ENCODE peak calls at places on chromosomes 1 and 21, in seven cellular contexts. One of them, this sample, is unnamed.

GRCh38 chr1:185720633-185721272 is 13.4 kb upstream of the HMCN1 start:
- DNase-seq in SK-N-SH: no peak
- DNase-seq in H1: no peak
- DNase-seq in HCT116: peak; percentile 35
- DNase-seq in HepG2: peak; percentile 17
- DNase-seq in GM12878: no peak
- DNase-seq in K562: peak; percentile 33
- DNase-seq in this sample: no peak

GRCh38 chr1:10626011-10626731 is 151.4 kb downstream of the PEX14 start:
- DNase-seq in SK-N-SH: peak; percentile 82
- DNase-seq in H1: no peak
- DNase-seq in HCT116: no peak
- DNase-seq in HepG2: no peak
- DNase-seq in GM12878: no peak
- DNase-seq in K562: no peak
- DNase-seq in this sample: no peak

GRCh38 chr21:38930838-38931237 is 125.1 kb downstream of the ETS2 start:
- DNase-seq in SK-N-SH: no peak
- DNase-seq in H1: no peak
- DNase-seq in HCT116: no peak
- DNase-seq in HepG2: no peak
- DNase-seq in GM12878: no peak
- DNase-seq in K562: no peak
- DNase-seq in this sample: no peak

GRCh38 chr1:26191739-26192138 is 1.3 kb downstream of the CATSPER4 start:
- DNase-seq in SK-N-SH: no peak
- DNase-seq in H1: no peak
- DNase-seq in HCT116: no peak
- DNase-seq in HepG2: no peak
- DNase-seq in GM12878: no peak
- DNase-seq in K562: no peak
- DNase-seq in this sample: no peak

GRCh38 chr1:214943054-214943453 is 139.5 kb upstream of the KCNK2 start:
- DNase-seq in SK-N-SH: no peak
- DNase-seq in H1: no peak
- DNase-seq in HCT116: no peak
- DNase-seq in HepG2: no peak
- DNase-seq in GM12878: no peak
- DNase-seq in K562: peak; percentile 15
- DNase-seq in this sample: no peak

GRCh38 chr1:24708938-24709337 is 36.3 kb upstream of the CLIC4 start:
- DNase-seq in SK-N-SH: no peak
- DNase-seq in H1: no peak
- DNase-seq in HCT116: no peak
- DNase-seq in HepG2: no peak
- DNase-seq in GM12878: no peak
- DNase-seq in K562: no peak
- DNase-seq in this sample: no peak

GRCh38 chr21:40671721-40672120 is 175.2 kb downstream of the DSCAM start:
- DNase-seq in SK-N-SH: no peak
- DNase-seq in H1: no peak
- DNase-seq in HCT116: no peak
- DNase-seq in HepG2: no peak
- DNase-seq in GM12878: no peak
- DNase-seq in K562: no peak
- DNase-seq in this sample: no peak

GRCh38 chr1:174769961-174770549 is 229.7 kb upstream of the CACYBP start:
- DNase-seq in SK-N-SH: peak; percentile 45
- DNase-seq in H1: no peak
- DNase-seq in HCT116: peak; percentile 37
- DNase-seq in HepG2: peak; percentile 49
- DNase-seq in GM12878: peak; percentile 17
- DNase-seq in K562: peak; percentile 73
- DNase-seq in this sample: peak; percentile 85

GRCh38 chr1:201659576-201659975 is 120.6 kb downstream of the NAV1 start:
- DNase-seq in SK-N-SH: no peak
- DNase-seq in H1: no peak
- DNase-seq in HCT116: no peak
- DNase-seq in HepG2: no peak
- DNase-seq in GM12878: no peak
- DNase-seq in K562: no peak
- DNase-seq in this sample: no peak

GRCh38 chr21:17602874-17603273 is 9.8 kb downstream of the BTG3 start:
- DNase-seq in SK-N-SH: no peak
- DNase-seq in H1: no peak
- DNase-seq in HCT116: no peak
- DNase-seq in HepG2: no peak
- DNase-seq in GM12878: no peak
- DNase-seq in K562: no peak
- DNase-seq in this sample: no peak

GRCh38 chr1:10978719-10979118 is 33.7 kb upstream of the TARDBP start:
- DNase-seq in SK-N-SH: no peak
- DNase-seq in H1: no peak
- DNase-seq in HCT116: no peak
- DNase-seq in HepG2: no peak
- DNase-seq in GM12878: no peak
- DNase-seq in K562: no peak
- DNase-seq in this sample: no peak

GRCh38 chr1:22259581-22260282 is 116.8 kb upstream of the WNT4 start:
- DNase-seq in SK-N-SH: no peak
- DNase-seq in H1: no peak
- DNase-seq in HCT116: no peak
- DNase-seq in HepG2: no peak
- DNase-seq in GM12878: no peak
- DNase-seq in K562: peak; percentile 20
- DNase-seq in this sample: no peak
- TF ChIP-seq JUND in SK-N-SH: no peak
- TF ChIP-seq JUND in H1: no peak
- TF ChIP-seq JUND in HCT116: no peak
- TF ChIP-seq JUND in HepG2: no peak
- TF ChIP-seq JUND in GM12878: no peak
- TF ChIP-seq JUND in K562: no peak
- TF ChIP-seq JUND in this sample: no peak

DNA sequence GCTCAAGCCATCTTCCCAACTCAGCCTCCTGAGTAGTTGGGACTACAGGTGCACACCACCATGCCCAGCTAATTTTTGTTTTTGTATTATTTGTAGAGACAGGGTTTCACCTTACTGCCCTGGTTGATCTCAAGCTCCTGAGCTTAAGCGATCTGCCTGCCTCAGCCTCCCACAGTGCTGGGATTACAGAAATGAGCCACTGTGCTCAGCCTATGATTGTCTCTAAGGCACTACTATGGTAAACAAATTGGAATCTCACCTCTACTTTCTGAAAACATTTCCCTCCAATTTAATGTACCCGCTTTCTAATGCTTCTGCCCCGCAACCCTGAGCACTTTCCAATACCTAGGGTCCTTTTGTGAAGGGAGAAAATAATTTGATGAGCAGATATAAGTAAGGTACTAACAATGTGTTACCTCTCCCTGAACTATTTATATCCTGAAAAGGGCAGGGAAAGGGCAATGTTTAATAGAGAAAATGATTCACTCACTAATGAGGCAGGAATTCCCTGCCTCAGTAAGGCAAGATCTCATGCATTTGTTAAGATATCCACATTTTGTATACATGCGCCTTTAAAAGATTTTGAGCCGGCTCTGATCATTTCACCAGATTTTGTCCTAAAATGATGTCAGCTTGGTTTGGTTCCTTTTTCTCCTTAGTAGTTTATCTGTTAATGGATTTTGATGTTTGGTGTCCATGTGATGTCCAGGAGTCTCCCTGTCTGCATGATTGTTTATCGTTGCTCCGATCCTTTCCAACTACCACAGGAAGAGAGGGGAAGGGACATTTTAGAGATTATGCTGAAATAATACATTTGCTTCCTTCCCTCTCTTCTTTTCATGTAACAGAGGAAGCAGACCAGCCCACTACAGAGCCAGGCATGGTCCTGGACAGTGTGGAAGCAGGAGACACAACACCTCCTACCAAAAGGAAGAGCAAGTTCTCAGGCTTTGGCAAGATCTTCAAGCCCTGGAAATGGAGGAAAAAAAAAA is 47.3 kb upstream of the RCC1 start:
- DNase-seq in SK-N-SH: peak; percentile 35
- DNase-seq in H1: no peak
- DNase-seq in HCT116: no peak
- DNase-seq in HepG2: no peak
- DNase-seq in GM12878: no peak
- DNase-seq in K562: no peak
- DNase-seq in this sample: no peak
- TF ChIP-seq JUND in SK-N-SH: no peak
- TF ChIP-seq JUND in H1: no peak
- TF ChIP-seq JUND in HCT116: no peak
- TF ChIP-seq JUND in HepG2: no peak
- TF ChIP-seq JUND in GM12878: no peak
- TF ChIP-seq JUND in K562: no peak
- TF ChIP-seq JUND in this sample: no peak

DNA sequence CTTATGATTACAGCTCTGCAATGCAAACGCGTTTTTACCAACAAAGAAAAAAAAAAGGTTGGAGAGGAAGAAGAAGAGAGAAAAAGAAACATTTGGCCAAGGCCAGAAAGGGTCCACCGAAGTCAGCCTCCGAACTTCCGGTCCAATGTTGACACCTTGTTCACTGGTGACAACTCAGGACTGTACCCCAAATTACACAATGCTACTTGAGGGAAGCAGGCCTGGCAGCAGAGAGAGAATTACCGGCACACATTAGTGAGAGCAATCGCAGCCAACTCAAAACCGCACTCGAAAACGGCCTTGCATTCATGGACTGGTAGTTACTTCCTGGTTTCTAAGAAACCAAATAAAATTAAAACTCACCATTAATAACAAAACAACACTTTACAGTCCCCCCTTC is 652.5 kb downstream of the KIF26B start:
- DNase-seq in SK-N-SH: no peak
- DNase-seq in H1: no peak
- DNase-seq in HCT116: no peak
- DNase-seq in HepG2: no peak
- DNase-seq in GM12878: peak; percentile 80
- DNase-seq in K562: no peak
- DNase-seq in this sample: no peak
- TF ChIP-seq JUND in SK-N-SH: no peak
- TF ChIP-seq JUND in H1: no peak
- TF ChIP-seq JUND in HCT116: no peak
- TF ChIP-seq JUND in HepG2: no peak
- TF ChIP-seq JUND in GM12878: no peak
- TF ChIP-seq JUND in K562: no peak
- TF ChIP-seq JUND in this sample: no peak

GRCh38 chr1:41431490-41432350 is 52.8 kb downstream of the EDN2 start:
- DNase-seq in SK-N-SH: peak; percentile 80
- DNase-seq in H1: no peak
- DNase-seq in HCT116: no peak
- DNase-seq in HepG2: no peak
- DNase-seq in GM12878: no peak
- DNase-seq in K562: no peak
- DNase-seq in this sample: no peak

GRCh38 chr1:41434306-41434705 is 50.2 kb downstream of the EDN2 start:
- DNase-seq in SK-N-SH: no peak
- DNase-seq in H1: no peak
- DNase-seq in HCT116: no peak
- DNase-seq in HepG2: no peak
- DNase-seq in GM12878: no peak
- DNase-seq in K562: no peak
- DNase-seq in this sample: no peak

GRCh38 chr1:41433501-41433900 is 51.0 kb downstream of the EDN2 start:
- DNase-seq in SK-N-SH: no peak
- DNase-seq in H1: no peak
- DNase-seq in HCT116: no peak
- DNase-seq in HepG2: no peak
- DNase-seq in GM12878: no peak
- DNase-seq in K562: no peak
- DNase-seq in this sample: no peak

GRCh38 chr1:41434748-41435449 is 49.6 kb downstream of the EDN2 start:
- DNase-seq in SK-N-SH: no peak
- DNase-seq in H1: no peak
- DNase-seq in HCT116: no peak
- DNase-seq in HepG2: no peak
- DNase-seq in GM12878: no peak
- DNase-seq in K562: no peak
- DNase-seq in this sample: no peak

GRCh38 chr1:41432481-41433280 is 51.8 kb downstream of the EDN2 start:
- DNase-seq in SK-N-SH: peak; percentile 90
- DNase-seq in H1: peak; percentile 83
- DNase-seq in HCT116: peak; percentile 75
- DNase-seq in HepG2: peak; percentile 68
- DNase-seq in GM12878: no peak
- DNase-seq in K562: peak; percentile 90
- DNase-seq in this sample: peak; percentile 78
- TF ChIP-seq JUND in SK-N-SH: no peak
- TF ChIP-seq JUND in H1: peak; percentile 94
- TF ChIP-seq JUND in HCT116: no peak
- TF ChIP-seq JUND in HepG2: peak; percentile 26
- TF ChIP-seq JUND in GM12878: no peak
- TF ChIP-seq JUND in K562: peak; percentile 97
- TF ChIP-seq JUND in this sample: no peak

DNA sequence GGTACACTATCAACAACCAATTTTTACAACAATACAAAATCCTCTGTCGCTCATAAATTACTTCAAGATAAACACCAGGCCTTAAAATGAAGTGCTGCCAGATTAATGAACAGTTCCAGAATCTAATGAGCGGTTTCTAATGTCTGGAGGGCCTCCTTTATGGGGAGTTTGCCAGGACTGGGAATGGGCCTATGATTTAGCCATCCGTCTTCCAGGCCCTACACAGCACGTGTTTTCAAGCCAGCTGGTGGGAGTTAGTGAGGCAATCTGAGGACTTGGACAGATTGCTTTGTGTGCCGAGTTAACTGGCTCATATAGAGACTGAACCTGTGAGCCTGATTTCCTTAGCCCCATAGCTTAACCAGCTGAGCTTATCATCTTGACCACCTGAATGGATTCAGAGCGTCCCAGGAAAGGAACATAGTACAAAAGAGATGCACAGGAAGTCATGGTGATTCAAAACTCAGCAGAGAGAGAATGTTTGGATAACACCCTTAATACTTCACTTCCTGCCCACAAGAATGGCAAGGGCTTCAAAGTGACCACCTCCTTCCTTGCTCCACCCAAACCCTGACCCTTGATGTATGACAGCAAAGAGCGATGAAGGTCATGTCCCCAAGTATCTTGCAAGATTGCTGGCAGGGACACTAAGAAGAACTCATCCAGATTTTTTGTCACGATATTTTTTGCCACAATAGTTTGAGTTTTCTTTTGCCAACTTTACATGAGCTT is 143.5 kb downstream of the SLC30A10 start:
- DNase-seq in SK-N-SH: no peak
- DNase-seq in H1: no peak
- DNase-seq in HCT116: no peak
- DNase-seq in HepG2: no peak
- DNase-seq in GM12878: no peak
- DNase-seq in K562: no peak
- DNase-seq in this sample: no peak
- TF ChIP-seq JUND in SK-N-SH: no peak
- TF ChIP-seq JUND in H1: no peak
- TF ChIP-seq JUND in HCT116: no peak
- TF ChIP-seq JUND in HepG2: no peak
- TF ChIP-seq JUND in GM12878: no peak
- TF ChIP-seq JUND in K562: no peak
- TF ChIP-seq JUND in this sample: no peak

GRCh38 chr1:233269656-233270055 is 25.9 kb downstream of the PCNX2 start:
- DNase-seq in SK-N-SH: no peak
- DNase-seq in H1: no peak
- DNase-seq in HCT116: no peak
- DNase-seq in HepG2: no peak
- DNase-seq in GM12878: no peak
- DNase-seq in K562: no peak
- DNase-seq in this sample: no peak
- TF ChIP-seq JUND in SK-N-SH: no peak
- TF ChIP-seq JUND in H1: no peak
- TF ChIP-seq JUND in HCT116: no peak
- TF ChIP-seq JUND in HepG2: no peak
- TF ChIP-seq JUND in GM12878: no peak
- TF ChIP-seq JUND in K562: no peak
- TF ChIP-seq JUND in this sample: no peak

This sample was measured in T47D.